ENCODE peak calls at places on chromosomes 13 and 19, in four cellular contexts. One of them, this sample, is unnamed.

GRCh38 chr19:11538232-11539036 is at the start of gene CNN1:
- DNase-seq in mesendoderm: peak; percentile 98
- DNase-seq in IMR-90: peak; percentile 90
- DNase-seq in neuronal stem cell: no peak
- DNase-seq in this sample: peak; percentile 88

GRCh38 chr19:1532003-1532402 is 8.1 kb downstream of the PLK5 start:
- DNase-seq in neuronal stem cell: no peak
- DNase-seq in IMR-90: no peak
- DNase-seq in mesendoderm: no peak
- DNase-seq in this sample: no peak

GRCh38 chr13:29654807-29655547 is 59.5 kb upstream of the SLC7A1 start:
- DNase-seq in mesendoderm: no peak
- DNase-seq in neuronal stem cell: no peak
- DNase-seq in IMR-90: peak; percentile 86
- DNase-seq in this sample: no peak

GRCh38 chr19:2374808-2375207 is 14.7 kb downstream of the TMPRSS9 start:
- DNase-seq in mesendoderm: no peak
- DNase-seq in IMR-90: no peak
- DNase-seq in neuronal stem cell: no peak
- DNase-seq in this sample: no peak

GRCh38 chr13:61608138-61608537 is 192.5 kb upstream of the PCDH20 start:
- DNase-seq in mesendoderm: peak; percentile 52
- DNase-seq in neuronal stem cell: no peak
- DNase-seq in IMR-90: no peak
- DNase-seq in this sample: peak; percentile 71

GRCh38 chr13:98664047-98664446 is 87.1 kb upstream of the STK24 start:
- DNase-seq in IMR-90: peak; percentile 85
- DNase-seq in mesendoderm: peak; percentile 24
- DNase-seq in neuronal stem cell: no peak
- DNase-seq in this sample: no peak

GRCh38 chr13:55517312-55517711 is 1623.4 kb upstream of the PRR20A start:
- DNase-seq in IMR-90: no peak
- DNase-seq in mesendoderm: peak; percentile 29
- DNase-seq in neuronal stem cell: no peak
- DNase-seq in this sample: peak; percentile 41

GRCh38 chr13:78816154-78816553 is 157.2 kb upstream of the OBI1 start:
- DNase-seq in neuronal stem cell: no peak
- DNase-seq in IMR-90: no peak
- DNase-seq in mesendoderm: peak; percentile 21
- DNase-seq in this sample: no peak

GRCh38 chr13:110448230-110448629 is 113.3 kb downstream of the RAB20 start:
- DNase-seq in IMR-90: peak; percentile 86
- DNase-seq in mesendoderm: peak; percentile 68
- DNase-seq in neuronal stem cell: no peak
- DNase-seq in this sample: no peak

GRCh38 chr13:100490692-100491091 is 97.9 kb downstream of the GGACT start:
- DNase-seq in neuronal stem cell: no peak
- DNase-seq in IMR-90: no peak
- DNase-seq in mesendoderm: peak; percentile 89
- DNase-seq in this sample: peak; percentile 89

GRCh38 chr13:109729031-109729870 is 57.1 kb downstream of the IRS2 start:
- DNase-seq in mesendoderm: peak; percentile 37
- DNase-seq in neuronal stem cell: peak; percentile 53
- DNase-seq in IMR-90: no peak
- DNase-seq in this sample: no peak

GRCh38 chr13:26923824-26924605 is 163.4 kb upstream of the GPR12 start:
- DNase-seq in IMR-90: peak; percentile 34
- DNase-seq in neuronal stem cell: no peak
- DNase-seq in mesendoderm: no peak
- DNase-seq in this sample: no peak

GRCh38 chr19:31356587-31357314 is 7.5 kb upstream of the TSHZ3 start:
- DNase-seq in mesendoderm: peak; percentile 67
- DNase-seq in neuronal stem cell: no peak
- DNase-seq in IMR-90: no peak
- DNase-seq in this sample: peak; percentile 77

GRCh38 chr19:22595918-22596341 is 38.2 kb upstream of the ZNF492 start:
- DNase-seq in mesendoderm: no peak
- DNase-seq in IMR-90: no peak
- DNase-seq in neuronal stem cell: no peak
- DNase-seq in this sample: no peak

GRCh38 chr13:109318945-109319590 is 467.3 kb downstream of the IRS2 start:
- DNase-seq in IMR-90: no peak
- DNase-seq in mesendoderm: no peak
- DNase-seq in neuronal stem cell: no peak
- DNase-seq in this sample: no peak

GRCh38 chr13:99385940-99386339 is 78.7 kb upstream of the GPR183 start:
- DNase-seq in neuronal stem cell: no peak
- DNase-seq in IMR-90: no peak
- DNase-seq in mesendoderm: no peak
- DNase-seq in this sample: peak; percentile 23

GRCh38 chr19:29532956-29533355 is 7.2 kb downstream of the VSTM2B start:
- DNase-seq in mesendoderm: no peak
- DNase-seq in IMR-90: no peak
- DNase-seq in neuronal stem cell: no peak
- DNase-seq in this sample: peak; percentile 7

GRCh38 chr13:41833851-41834250 is 127.1 kb downstream of the VWA8 start:
- DNase-seq in IMR-90: peak; percentile 40
- DNase-seq in mesendoderm: no peak
- DNase-seq in neuronal stem cell: no peak
- DNase-seq in this sample: no peak

GRCh38 chr19:41431426-41432386 is 4.5 kb upstream of the B3GNT8 start:
- DNase-seq in neuronal stem cell: no peak
- DNase-seq in IMR-90: peak; percentile 31
- DNase-seq in mesendoderm: peak; percentile 48
- DNase-seq in this sample: no peak

GRCh38 chr13:113981611-113982295 is 7.9 kb upstream of the C13orf46 start:
- DNase-seq in IMR-90: no peak
- DNase-seq in neuronal stem cell: no peak
- DNase-seq in mesendoderm: no peak
- DNase-seq in this sample: no peak

GRCh38 chr19:3369337-3370213 is 3.2 kb downstream of the NFIC start:
- DNase-seq in IMR-90: peak; percentile 63
- DNase-seq in mesendoderm: peak; percentile 56
- DNase-seq in neuronal stem cell: no peak
- DNase-seq in this sample: peak; percentile 36

GRCh38 chr13:49374585-49375290 is 69.1 kb downstream of the CAB39L start:
- DNase-seq in mesendoderm: no peak
- DNase-seq in IMR-90: peak; percentile 87
- DNase-seq in neuronal stem cell: no peak
- DNase-seq in this sample: no peak

GRCh38 chr13:110346661-110347067 is 39.6 kb downstream of the COL4A2 start:
- DNase-seq in IMR-90: no peak
- DNase-seq in neuronal stem cell: no peak
- DNase-seq in mesendoderm: no peak
- DNase-seq in this sample: no peak

GRCh38 chr19:50431343-50432220 is 1.1 kb upstream of the MYBPC2 start:
- DNase-seq in IMR-90: peak; percentile 57
- DNase-seq in mesendoderm: peak; percentile 89
- DNase-seq in neuronal stem cell: peak; percentile 90
- DNase-seq in this sample: peak; percentile 90
- H4K8ac ChIP-seq in IMR-90: peak overlapping the region; percentile 54
- H4K8ac ChIP-seq in mesendoderm: peak overlapping the region; percentile 59
- H4K8ac ChIP-seq in neuronal stem cell: peak overlapping the region; percentile 43
- H4K8ac ChIP-seq in this sample: no peak overlapping the region

DNA sequence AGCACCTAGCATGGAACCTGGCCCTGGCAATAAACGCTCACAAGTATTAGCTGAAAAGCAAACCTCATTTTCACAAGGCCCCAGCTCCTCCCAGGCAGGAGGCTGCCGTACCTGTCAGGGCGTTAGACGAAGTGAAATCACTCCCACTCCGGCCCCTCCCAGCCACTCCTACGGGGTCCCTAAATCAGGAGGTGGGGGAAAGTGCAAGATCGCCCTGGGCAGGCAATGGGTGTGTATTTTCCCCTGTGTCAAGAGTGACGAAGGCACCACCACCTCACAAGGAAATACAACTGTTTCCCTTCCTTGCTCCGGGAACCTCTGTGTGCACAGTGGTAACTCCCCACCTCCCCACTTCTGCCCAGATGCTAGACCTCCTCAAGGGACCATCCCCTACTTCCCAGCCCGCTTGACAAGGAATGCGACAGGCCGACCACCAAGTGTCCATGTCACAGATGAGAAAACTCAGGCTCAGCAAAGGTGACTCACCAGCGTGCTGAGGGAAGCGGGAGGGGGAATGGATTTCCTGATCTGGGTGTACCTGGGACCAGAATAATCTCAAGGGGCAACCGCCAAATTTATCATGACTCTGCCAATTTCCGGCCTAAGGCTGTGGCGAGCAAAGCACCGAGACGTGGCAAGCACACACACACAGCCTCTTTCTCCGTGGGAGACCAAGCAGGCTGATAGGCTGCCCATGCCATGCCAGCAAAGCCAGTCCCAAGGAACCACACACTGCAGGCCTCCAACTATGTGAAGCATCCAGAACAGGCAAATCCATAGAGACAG is 7.3 kb downstream of the PPP6R1 start:
- DNase-seq in neuronal stem cell: no peak
- DNase-seq in mesendoderm: no peak
- DNase-seq in IMR-90: peak; percentile 16
- DNase-seq in this sample: no peak
- H3K4ac ChIP-seq in neuronal stem cell: no peak overlapping the region
- H3K4ac ChIP-seq in mesendoderm: no peak overlapping the region
- H3K4ac ChIP-seq in IMR-90: no peak overlapping the region
- H3K4ac ChIP-seq in this sample: no peak overlapping the region

DNA sequence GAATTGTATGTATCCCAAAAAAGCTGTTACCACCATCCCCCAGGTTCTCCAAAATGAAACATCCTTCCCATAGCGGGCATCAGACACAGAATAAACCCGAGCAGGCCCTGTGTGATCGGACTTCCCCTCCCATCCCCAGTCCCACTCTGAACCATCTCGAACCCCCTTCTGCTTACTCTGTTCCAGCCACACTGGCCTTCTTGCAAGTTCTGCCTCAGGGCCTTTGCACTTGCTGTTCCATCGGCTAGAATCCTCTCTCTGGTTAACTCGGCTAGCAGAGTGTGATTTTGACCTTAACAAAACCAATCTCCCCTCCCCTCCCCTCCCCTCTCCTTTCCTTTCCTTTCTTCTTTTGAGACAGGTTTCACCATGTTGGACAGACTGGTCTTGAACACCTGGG is 15.7 kb downstream of the AP2S1 start:
- DNase-seq in IMR-90: no peak
- DNase-seq in mesendoderm: no peak
- DNase-seq in neuronal stem cell: no peak
- DNase-seq in this sample: no peak
- H4K8ac ChIP-seq in IMR-90: no peak overlapping the region
- H4K8ac ChIP-seq in mesendoderm: no peak overlapping the region
- H4K8ac ChIP-seq in neuronal stem cell: no peak overlapping the region
- H4K8ac ChIP-seq in this sample: no peak overlapping the region

DNA sequence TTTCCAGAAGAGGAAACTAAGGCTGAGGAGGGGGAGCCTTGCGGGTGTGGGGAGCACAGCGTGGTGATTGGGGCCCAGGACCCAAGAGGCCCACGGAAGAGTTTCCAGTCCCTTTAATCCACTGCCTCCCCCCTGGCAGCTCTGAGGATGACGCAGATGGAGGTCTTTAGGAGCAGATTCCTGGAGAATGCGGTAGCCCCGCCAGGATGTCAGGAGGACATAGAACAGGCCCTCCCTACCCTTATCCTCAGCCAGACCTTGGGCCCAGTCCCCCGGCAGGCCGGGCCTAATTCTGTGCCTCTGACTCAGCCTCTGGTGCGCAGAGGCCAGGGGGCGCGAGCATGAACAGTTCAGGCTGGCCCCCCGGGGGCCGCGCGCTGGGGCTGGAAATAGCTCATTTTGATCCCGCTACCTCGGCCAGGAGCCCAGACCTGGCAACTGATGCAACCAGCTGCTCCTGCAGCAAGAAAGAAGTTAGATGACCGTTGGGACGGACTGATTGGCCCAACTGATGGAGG is 461 bp upstream of the HSPB6 start:
- DNase-seq in mesendoderm: peak; percentile 90
- DNase-seq in neuronal stem cell: no peak
- DNase-seq in IMR-90: peak; percentile 96
- DNase-seq in this sample: no peak
- H3K4ac ChIP-seq in mesendoderm: peak overlapping the region; percentile 82
- H3K4ac ChIP-seq in neuronal stem cell: peak overlapping the region; percentile 53
- H3K4ac ChIP-seq in IMR-90: peak overlapping the region; percentile 91
- H3K4ac ChIP-seq in this sample: no peak overlapping the region

DNA sequence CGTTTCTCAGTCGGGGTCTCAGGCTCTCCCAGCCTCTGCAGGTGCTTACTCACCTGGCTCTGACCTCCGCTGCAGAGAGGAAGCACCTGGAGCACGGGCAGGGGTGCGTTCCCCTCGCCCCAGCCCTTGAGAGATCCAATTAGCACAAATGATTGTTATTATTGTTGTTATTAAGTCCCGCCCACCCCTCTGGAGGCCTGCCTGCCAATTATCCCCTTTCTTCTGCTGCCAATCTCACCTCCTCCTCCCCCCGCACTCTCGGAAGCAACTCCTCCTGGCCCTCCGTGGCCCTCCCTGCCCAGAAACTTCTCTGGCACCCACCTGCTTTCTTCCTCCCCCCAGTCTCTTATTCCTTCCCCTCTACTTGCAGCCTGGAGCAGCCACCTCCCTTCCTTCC is 8.8 kb downstream of the ZNF787 start:
- DNase-seq in mesendoderm: no peak
- DNase-seq in neuronal stem cell: no peak
- DNase-seq in IMR-90: no peak
- DNase-seq in this sample: no peak
- H4K8ac ChIP-seq in mesendoderm: no peak overlapping the region
- H4K8ac ChIP-seq in neuronal stem cell: no peak overlapping the region
- H4K8ac ChIP-seq in IMR-90: no peak overlapping the region
- H4K8ac ChIP-seq in this sample: no peak overlapping the region

DNA sequence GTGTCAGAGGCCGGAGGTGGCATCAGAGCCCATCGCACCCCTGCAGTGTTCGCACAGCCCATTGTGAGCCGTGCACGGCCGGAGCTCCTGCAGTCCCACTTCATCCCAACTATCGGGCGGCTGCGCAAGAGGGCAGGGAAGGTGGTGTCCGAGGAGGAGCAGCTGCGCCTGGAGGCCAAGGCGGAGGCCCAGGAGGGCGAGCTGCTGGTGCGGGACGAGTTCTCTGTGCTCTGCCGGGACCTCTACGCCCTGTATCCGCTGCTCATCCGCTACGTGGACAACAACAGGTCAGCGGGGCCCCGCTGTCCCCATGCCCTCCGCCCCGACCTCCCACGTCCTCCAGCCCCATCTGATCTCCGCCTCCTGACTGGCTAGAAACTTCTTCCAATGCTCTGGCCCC is 85.7 kb downstream of the RYR1 start:
- DNase-seq in mesendoderm: no peak
- DNase-seq in neuronal stem cell: no peak
- DNase-seq in IMR-90: no peak
- DNase-seq in this sample: no peak
- H3K4ac ChIP-seq in mesendoderm: no peak overlapping the region
- H3K4ac ChIP-seq in neuronal stem cell: no peak overlapping the region
- H3K4ac ChIP-seq in IMR-90: no peak overlapping the region
- H3K4ac ChIP-seq in this sample: no peak overlapping the region